ENCODE peak calls at places on chromosomes 7 and 10, in nine cellular contexts. J is A549, U is WTC11, I is natural killer cell, D is Caco-2, B is ovary, S is Peyer's patch, K is cardiac muscle cell, Z is OCI-LY7. Q is an unnamed sample.

GRCh38 chr7:66735850-66736249 is 4.7 kb upstream of the RABGEF1 start:
- DNase-seq in J (no peak), K (no peak), U (no peak), I (no peak), B (no peak), Z (no peak), S (no peak), D (no peak), Q (no peak)

GRCh38 chr7:34837316-34837715 is 179.3 kb downstream of the NPSR1 start:
- DNase-seq in K (peak; percentile 27), J (no peak), S (no peak), B (no peak), Z (no peak), U (no peak), I (no peak), D (no peak), Q (no peak)

GRCh38 chr7:71193099-71193810 is 61.3 kb downstream of the GALNT17 start:
- DNase-seq in K (no peak), U (no peak), B (no peak), Z (no peak), D (no peak), S (no peak), J (no peak), I (no peak), Q (peak; percentile 15)

GRCh38 chr10:19767876-19768275 is 48.4 kb upstream of the PLXDC2 start:
- DNase-seq in K (no peak), Z (no peak), B (no peak), S (no peak), D (no peak), J (no peak), U (peak; percentile 46), I (no peak), Q (no peak)

GRCh38 chr7:23679898-23680416 is at the start of gene FAM221A:
- DNase-seq in J (peak; percentile 54), I (peak; percentile 69), U (peak; percentile 94), Z (peak; percentile 79), D (peak; percentile 91), K (peak; percentile 87), S (peak; percentile 95), B (peak; percentile 90), Q (peak; percentile 91)

GRCh38 chr7:4245135-4245865 is 436.8 kb upstream of the FOXK1 start:
- DNase-seq in K (no peak), Z (no peak), D (no peak), S (no peak), U (no peak), B (no peak), I (no peak), J (no peak), Q (no peak)

GRCh38 chr10:117216611-117217195 is 19.4 kb downstream of the KCNK18 start:
- DNase-seq in B (peak; percentile 68), J (peak; percentile 84), D (peak; percentile 77), I (peak; percentile 71), U (peak; percentile 83), Z (peak; percentile 69), K (peak; percentile 73), S (peak; percentile 79), Q (peak; percentile 93)

GRCh38 chr10:98097611-98098010 is 36.8 kb upstream of the R3HCC1L start:
- DNase-seq in U (no peak), J (no peak), D (no peak), I (no peak), K (no peak), B (no peak), Z (no peak), S (no peak), Q (no peak)

GRCh38 chr10:119723624-119724023 is 2.2 kb upstream of the INPP5F start:
- DNase-seq in U (no peak), I (no peak), K (no peak), D (no peak), Z (no peak), J (no peak), B (no peak), S (no peak), Q (no peak)

GRCh38 chr10:119726291-119727261 is 726 bp downstream of the INPP5F start:
- DNase-seq in U (peak; percentile 77), Z (no peak), J (no peak), D (peak; percentile 62), B (peak; percentile 18), S (no peak), I (no peak), K (no peak), Q (no peak)

GRCh38 chr10:119723161-119723560 is 2.7 kb upstream of the INPP5F start:
- DNase-seq in J (no peak), I (no peak), B (no peak), U (no peak), Z (no peak), D (no peak), K (no peak), S (no peak), Q (no peak)

GRCh38 chr10:119724630-119725549 is 960 bp upstream of the INPP5F start:
- DNase-seq in J (no peak), K (peak; percentile 17), I (no peak), U (no peak), D (no peak), Z (peak; percentile 56), B (no peak), S (no peak), Q (no peak)

DNA sequence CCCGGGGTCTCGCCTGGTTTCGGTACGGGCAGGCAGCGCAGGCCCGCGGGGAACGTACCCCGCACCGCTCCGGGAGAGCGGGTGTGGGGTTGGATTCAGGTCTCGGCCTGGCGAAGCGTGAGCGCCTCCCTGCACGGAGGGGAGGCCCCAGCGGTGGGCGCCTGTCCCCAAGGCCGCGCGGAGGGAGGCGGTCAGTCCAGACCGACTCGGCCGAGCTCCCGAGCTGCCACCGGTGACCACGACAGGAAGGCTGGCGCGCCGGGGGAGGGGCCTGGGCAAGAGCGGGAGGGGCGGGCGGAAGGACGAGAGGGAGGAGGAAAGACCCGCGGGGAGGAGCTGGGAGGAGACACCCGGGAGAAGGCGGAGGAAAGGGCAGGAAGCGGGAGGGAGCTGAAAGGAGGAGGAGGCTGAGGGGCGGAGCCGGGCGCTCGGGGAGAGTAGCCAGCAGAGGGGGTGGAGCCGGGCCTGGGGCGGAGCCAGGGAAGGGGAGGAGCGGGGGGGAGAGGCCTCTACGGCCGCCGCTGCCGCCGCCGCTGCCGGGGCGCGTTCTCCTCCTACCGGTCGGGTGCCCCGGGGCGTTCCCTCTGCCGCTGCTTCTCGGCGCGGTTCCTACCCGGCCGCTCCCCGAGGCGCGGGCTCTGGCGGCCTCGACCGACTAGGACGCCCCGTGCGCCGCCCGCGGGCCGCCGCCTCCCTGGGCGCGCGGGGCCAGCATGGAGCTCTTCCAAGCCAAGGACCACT is at the start of gene INPP5F:
- DNase-seq in D (peak; percentile 100), Z (peak; percentile 95), I (peak; percentile 91), S (peak; percentile 100), U (peak; percentile 99), B (peak; percentile 99), J (peak; percentile 98), K (peak; percentile 99), Q (peak; percentile 100)
- TF ChIP-seq CTCF in D (no peak), Z (no peak), I (peak; percentile 17), S (peak; percentile 9), U (no peak), B (peak; percentile 32), J (peak; percentile 24), K (peak; percentile 10), Q (peak; percentile 34)

GRCh38 chr7:106957766-106958165 is 86.7 kb upstream of the PRKAR2B start:
- DNase-seq in S (no peak), D (no peak), K (no peak), U (no peak), J (no peak), Z (peak; percentile 20), I (no peak), B (no peak), Q (no peak)

GRCh38 chr7:106962751-106963150 is 81.8 kb upstream of the PRKAR2B start:
- DNase-seq in D (no peak), B (no peak), J (no peak), I (no peak), S (no peak), Z (peak; percentile 82), K (no peak), U (no peak), Q (no peak)

GRCh38 chr7:106964455-106964854 is 80.0 kb upstream of the PRKAR2B start:
- DNase-seq in U (no peak), Z (no peak), K (no peak), B (no peak), I (no peak), S (no peak), D (no peak), J (no peak), Q (no peak)

DNA sequence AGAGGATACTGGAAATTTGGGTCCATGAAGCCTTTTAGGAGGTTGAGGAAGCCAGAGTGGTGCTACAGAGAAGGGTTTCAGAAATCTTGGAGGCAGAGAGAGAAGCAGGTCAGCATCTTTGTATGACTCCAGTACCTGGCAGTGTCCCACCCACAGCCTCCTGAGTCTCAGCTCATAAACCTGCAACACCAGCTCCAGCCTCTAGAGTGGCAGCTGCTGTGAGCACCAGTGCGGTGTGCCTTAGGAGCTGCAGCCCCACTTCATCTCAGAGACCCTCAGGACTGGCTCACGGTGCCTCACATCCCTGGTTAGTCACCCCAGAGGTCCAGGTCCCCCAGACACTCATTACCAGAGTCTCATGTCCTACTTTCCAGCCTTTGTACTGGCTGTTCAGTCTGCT is 84.8 kb upstream of the PRKAR2B start:
- DNase-seq in I (no peak), D (no peak), J (peak; percentile 10), B (no peak), S (no peak), U (peak; percentile 58), Z (peak; percentile 70), K (no peak), Q (no peak)
- TF ChIP-seq CTCF in I (no peak), D (peak; percentile 32), J (no peak), B (no peak), S (no peak), U (peak; percentile 32), Z (peak; percentile 71), K (peak; percentile 18), Q (no peak)

DNA sequence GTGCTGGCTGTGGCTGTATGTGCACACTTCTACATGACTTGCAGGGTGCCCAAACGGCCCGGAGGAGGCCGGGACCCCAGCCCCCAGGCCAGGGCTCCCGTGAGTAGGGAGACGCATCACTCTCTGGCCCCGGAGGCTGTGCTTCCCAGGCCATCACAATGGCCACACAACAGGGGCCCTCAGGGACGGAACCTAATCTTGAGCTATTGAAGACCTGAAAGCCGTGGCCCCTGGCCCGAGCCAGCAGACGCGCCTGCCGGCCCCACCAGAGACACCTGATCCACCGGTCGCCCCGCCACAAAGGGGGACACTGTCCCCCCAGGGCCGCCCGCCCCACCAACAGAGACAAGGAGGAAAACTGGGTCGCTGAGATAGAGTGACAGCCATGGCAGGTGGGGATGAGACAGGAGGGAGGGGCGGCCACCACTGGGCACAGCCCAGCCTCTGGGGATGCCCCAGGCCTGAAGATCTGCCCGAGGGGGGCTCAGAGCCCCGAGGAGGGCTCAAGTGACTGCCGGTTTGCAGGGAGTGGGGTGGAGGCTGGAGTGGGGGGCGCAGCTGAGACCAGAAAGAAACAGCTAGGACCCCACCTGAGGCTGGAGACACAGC is 10.2 kb upstream of the LFNG start:
- DNase-seq in K (no peak), J (no peak), I (no peak), S (no peak), Z (no peak), U (no peak), B (no peak), D (no peak), Q (no peak)
- TF ChIP-seq CTCF in K (no peak), J (no peak), I (no peak), S (no peak), Z (no peak), U (no peak), B (no peak), D (no peak), Q (no peak)

GRCh38 chr10:93812664-93813338 is 55.1 kb downstream of the LGI1 start:
- DNase-seq in Z (no peak), U (no peak), K (no peak), D (no peak), S (no peak), I (no peak), B (no peak), J (no peak), Q (no peak)

GRCh38 chr10:93816123-93816747 is 58.5 kb downstream of the LGI1 start:
- DNase-seq in I (no peak), B (peak; percentile 35), U (peak; percentile 62), S (peak; percentile 80), D (peak; percentile 66), Z (peak; percentile 13), J (peak; percentile 46), K (peak; percentile 72), Q (no peak)

GRCh38 chr10:93813507-93814465 is 56.0 kb downstream of the LGI1 start:
- DNase-seq in S (peak; percentile 80), D (peak; percentile 51), J (peak; percentile 44), B (no peak), I (no peak), U (peak; percentile 73), Z (peak; percentile 56), K (peak; percentile 48), Q (no peak)

GRCh38 chr10:93818086-93818485 is 60.4 kb downstream of the LGI1 start:
- DNase-seq in K (no peak), I (no peak), D (no peak), J (no peak), S (no peak), U (no peak), Z (no peak), B (no peak), Q (no peak)

GRCh38 chr10:93815304-93816091 is 57.8 kb downstream of the LGI1 start:
- DNase-seq in J (no peak), Z (peak; percentile 7), U (peak; percentile 14), K (no peak), I (no peak), B (no peak), S (no peak), D (peak; percentile 56), Q (no peak)
- TF ChIP-seq CTCF in J (no peak), Z (peak; percentile 54), U (no peak), K (no peak), I (no peak), B (no peak), S (no peak), D (peak; percentile 10), Q (peak; percentile 49)